ENCODE peak calls at places on chromosomes 6 and 20, in four cellular contexts. L is HT-29, C is omental fat pad, H is GM10248. U is an unnamed sample.

GRCh38 chr6:111844921-111845320 is 28.3 kb downstream of the FYN start:
- DNase-seq in L (no peak), C (no peak), H (no peak), U (no peak)

GRCh38 chr6:128233501-128233900 is 286.9 kb downstream of the PTPRK start:
- DNase-seq in L (no peak), C (no peak), H (no peak), U (no peak)

GRCh38 chr6:56047931-56048520 is 172.6 kb upstream of the BMP5 start:
- DNase-seq in L (no peak), C (no peak), H (no peak), U (no peak)

GRCh38 chr20:13915244-13915643 is 75.2 kb downstream of the SEL1L2 start:
- DNase-seq in L (no peak), C (no peak), H (no peak), U (no peak)

GRCh38 chr20:51426879-51427624 is 115.5 kb downstream of the NFATC2 start:
- DNase-seq in L (no peak), C (no peak), H (no peak), U (no peak)

GRCh38 chr6:121450242-121450641 is 14.8 kb downstream of the GJA1 start:
- DNase-seq in L (no peak), C (no peak), H (no peak), U (no peak)

GRCh38 chr6:45710304-45710821 is 305.3 kb downstream of the CLIC5 start:
- DNase-seq in L (no peak), C (no peak), H (peak), U (no peak)

GRCh38 chr20:41466836-41467619 is 100.4 kb upstream of the EMILIN3 start:
- DNase-seq in L (no peak), C (no peak), H (no peak), U (no peak)

GRCh38 chr20:21508230-21509078 is 5.4 kb downstream of the NKX2-2 start:
- DNase-seq in L (no peak), C (no peak), H (no peak), U (no peak)

GRCh38 chr20:57680934-57681914 is 28.6 kb downstream of the PMEPA1 start:
- DNase-seq in L (no peak), C (no peak), H (no peak), U (no peak)

GRCh38 chr20:14142964-14143627 is 147.8 kb downstream of the MACROD2 start:
- DNase-seq in L (no peak), C (no peak), H (no peak), U (no peak)

GRCh38 chr6:68876792-68877493 is 241.9 kb downstream of the ADGRB3 start:
- DNase-seq in L (peak), C (no peak), H (peak), U (no peak)

GRCh38 chr20:44309763-44310663 is 989 bp downstream of the FITM2 start:
- DNase-seq in L (no peak), C (no peak), H (no peak), U (no peak)

GRCh38 chr6:168560126-168560525 is 119.1 kb downstream of the SMOC2 start:
- DNase-seq in L (no peak), C (no peak), H (no peak), U (no peak)

GRCh38 chr6:6006428-6007310 is at the start of gene NRN1:
- DNase-seq in L (no peak), C (no peak), H (peak), U (no peak)

GRCh38 chr6:3281669-3282460 is 23.1 kb downstream of the PSMG4 start:
- DNase-seq in L (no peak), C (no peak), H (no peak), U (no peak)